ENCODE peak calls at places on chromosomes 13 and 19, in eight cellular contexts. U is heart left ventricle, G is A549, D is upper lobe of left lung, L is stomach, X is prostate gland, Z is HepG2, V is body of pancreas. W is an unnamed sample.

GRCh38 chr13:53276265-53276664 is 247.7 kb downstream of the OLFM4 start:
- DNase-seq in G (no peak), Z (no peak), L (no peak), X (no peak), U (no peak), V (no peak), D (no peak), W (no peak)

GRCh38 chr13:78743972-78744371 is 85.0 kb upstream of the OBI1 start:
- DNase-seq in L (no peak), D (no peak), Z (no peak), G (no peak), V (no peak), U (no peak), X (no peak), W (no peak)

GRCh38 chr13:36430247-36431203 is 1.8 kb upstream of the CCNA1 start:
- DNase-seq in U (no peak), Z (no peak), G (no peak), X (no peak), V (peak), L (peak), D (no peak), W (no peak)

GRCh38 chr13:80339578-80339840 is 1.4 kb downstream of the SPRY2 start:
- DNase-seq in G (no peak), V (no peak), D (no peak), L (no peak), X (peak), U (no peak), Z (no peak), W (no peak)

GRCh38 chr13:58324130-58324529 is 692.6 kb downstream of the PCDH17 start:
- DNase-seq in X (no peak), U (no peak), D (no peak), G (no peak), Z (no peak), L (no peak), V (no peak), W (peak)

GRCh38 chr13:98992355-98992754 is 14.5 kb upstream of the DOCK9 start:
- DNase-seq in G (no peak), Z (no peak), V (no peak), U (no peak), D (no peak), X (no peak), L (no peak), W (no peak)

GRCh38 chr19:294819-295686 is 3.9 kb upstream of the PLPP2 start:
- DNase-seq in D (peak), L (peak), X (no peak), Z (no peak), V (peak), U (no peak), G (peak), W (peak)

GRCh38 chr13:109877809-109878208 is 91.4 kb upstream of the IRS2 start:
- DNase-seq in U (no peak), G (no peak), L (no peak), V (no peak), X (no peak), D (no peak), Z (no peak), W (no peak)

GRCh38 chr13:33518442-33518841 is 232.9 kb upstream of the STARD13 start:
- DNase-seq in G (no peak), L (no peak), V (no peak), D (no peak), X (no peak), U (no peak), Z (no peak), W (peak)
- TF ChIP-seq CTCF in G (no peak), L (no peak), V (no peak), D (no peak), X (no peak), U (no peak), Z (no peak), W (no peak)

GRCh38 chr13:63631006-63631405 is 2215.4 kb upstream of the PCDH20 start:
- DNase-seq in X (no peak), U (no peak), V (no peak), D (no peak), Z (no peak), G (no peak), L (no peak), W (no peak)

GRCh38 chr13:63636231-63636993 is 2220.8 kb upstream of the PCDH20 start:
- DNase-seq in G (peak), U (no peak), V (no peak), L (no peak), Z (no peak), X (no peak), D (no peak), W (no peak)
- H3K4me3 ChIP-seq in G (peak), U (no peak), V (no peak), L (peak), Z (no peak), X (no peak), D (no peak), W (no peak)

GRCh38 chr13:106274551-106275208 is 260.8 kb downstream of the EFNB2 start:
- DNase-seq in Z (no peak), U (no peak), L (no peak), D (no peak), V (no peak), X (no peak), G (no peak), W (no peak)
- TF ChIP-seq POLR2A in Z (no peak), U (no peak), L (no peak), D (no peak), V (no peak), X (no peak), G (no peak), W (no peak)

GRCh38 chr19:49431330-49431749 is 6.2 kb downstream of the GFY start:
- DNase-seq in U (no peak), X (no peak), Z (no peak), G (no peak), D (no peak), L (no peak), V (no peak), W (no peak)

GRCh38 chr19:49428547-49429451 is 3.6 kb downstream of the GFY start:
- DNase-seq in V (no peak), Z (no peak), D (no peak), L (no peak), X (no peak), G (no peak), U (no peak), W (no peak)

GRCh38 chr19:49432141-49433073 is 7.2 kb downstream of the GFY start:
- DNase-seq in G (no peak), L (no peak), V (no peak), U (no peak), D (no peak), Z (no peak), X (no peak), W (no peak)

GRCh38 chr19:49430172-49430677 is 5.0 kb downstream of the GFY start:
- DNase-seq in L (no peak), X (no peak), Z (no peak), V (no peak), U (no peak), D (no peak), G (no peak), W (no peak)

DNA sequence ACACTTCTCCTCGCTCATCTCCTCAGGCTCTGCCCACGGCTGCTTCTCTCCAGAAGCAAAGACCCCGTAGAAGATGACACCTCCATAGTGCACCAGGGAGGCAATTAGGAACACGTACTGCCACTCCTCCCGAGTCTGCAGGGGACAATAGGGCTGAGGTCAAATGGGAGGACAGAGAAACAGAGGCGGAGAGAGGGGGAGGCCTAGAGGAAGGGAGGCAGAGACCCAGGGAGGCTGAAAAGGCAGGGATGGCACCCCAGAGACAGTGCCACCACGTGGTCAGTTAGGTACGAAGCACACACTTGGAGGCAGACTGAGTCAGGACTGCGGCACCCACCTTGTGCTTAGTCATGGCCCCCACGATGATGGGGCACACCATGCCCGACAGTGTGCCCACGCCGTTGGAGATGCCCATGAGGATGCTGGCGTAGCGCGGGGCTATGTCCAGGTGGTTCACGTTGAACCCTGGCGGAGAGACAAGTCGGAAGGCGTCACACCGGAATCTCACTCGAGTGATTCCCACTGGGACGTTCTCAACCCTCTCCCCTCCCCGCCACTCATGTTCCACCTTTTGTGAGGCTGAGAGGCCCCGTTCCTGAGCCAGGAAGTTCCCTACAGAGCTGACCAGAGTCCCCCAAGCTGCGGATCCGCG is 5.6 kb downstream of the GFY start:
- DNase-seq in G (no peak), L (no peak), X (no peak), V (no peak), D (no peak), Z (no peak), U (no peak), W (peak)
- TF ChIP-seq CTCF in G (peak), L (no peak), X (no peak), V (no peak), D (no peak), Z (peak), U (no peak), W (peak)

GRCh38 chr19:2846180-2846935 is 5.1 kb downstream of the ZNF555 start:
- DNase-seq in U (no peak), X (no peak), L (no peak), D (no peak), Z (no peak), V (no peak), G (no peak), W (no peak)
- H3K4me3 ChIP-seq in U (no peak), X (no peak), L (no peak), D (no peak), Z (no peak), V (no peak), G (no peak), W (no peak)

GRCh38 chr19:1601613-1602064 is 3.6 kb downstream of the UQCR11 start:
- DNase-seq in L (no peak), V (no peak), U (no peak), D (no peak), G (no peak), X (no peak), Z (no peak), W (no peak)

GRCh38 chr19:1602091-1602707 is 3.1 kb downstream of the UQCR11 start:
- DNase-seq in X (no peak), U (no peak), L (no peak), Z (no peak), V (no peak), G (no peak), D (no peak), W (no peak)

GRCh38 chr19:1606138-1606651 is 933 bp upstream of the UQCR11 start:
- DNase-seq in X (no peak), D (no peak), U (no peak), L (peak), V (no peak), G (no peak), Z (no peak), W (no peak)

GRCh38 chr19:1608414-1609391 is 3.4 kb upstream of the UQCR11 start:
- DNase-seq in D (no peak), V (no peak), Z (no peak), G (no peak), X (no peak), L (no peak), U (no peak), W (no peak)

GRCh38 chr19:1605236-1606137 is at the start of gene UQCR11:
- DNase-seq in Z (peak), X (peak), U (peak), L (peak), V (peak), D (peak), G (peak), W (peak)
- TF ChIP-seq POLR2A in Z (peak), X (peak), U (peak), L (no peak), V (peak), D (peak), G (peak), W (peak)

GRCh38 chr19:23822735-23823134 is 64.0 kb upstream of the ZNF681 start:
- DNase-seq in G (no peak), Z (no peak), V (no peak), X (no peak), D (no peak), L (peak), U (no peak), W (no peak)

DNA sequence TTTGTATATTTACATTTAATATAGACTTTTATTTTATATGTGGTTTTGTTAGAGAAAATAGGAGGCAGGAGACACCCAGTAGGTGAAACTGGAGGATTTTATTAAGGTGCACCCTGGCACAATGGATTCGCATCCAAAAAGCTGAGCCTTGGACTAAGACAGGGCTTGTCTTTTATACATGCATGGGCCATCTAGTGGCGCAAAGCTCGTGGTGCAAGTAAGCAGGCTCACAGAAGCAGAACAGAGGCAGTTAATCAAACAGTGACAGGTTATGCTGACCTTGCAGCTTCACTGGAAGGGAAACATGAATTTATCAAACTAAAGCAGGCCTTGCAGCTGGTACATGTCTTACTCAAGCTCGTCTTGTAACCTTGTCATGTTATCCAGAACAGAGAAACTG is 58.8 kb upstream of the ZNF681 start:
- DNase-seq in V (peak), D (no peak), Z (peak), X (no peak), L (peak), G (no peak), U (no peak), W (peak)
- TF ChIP-seq CTCF in V (peak), D (peak), Z (peak), X (no peak), L (peak), G (no peak), U (peak), W (peak)

DNA sequence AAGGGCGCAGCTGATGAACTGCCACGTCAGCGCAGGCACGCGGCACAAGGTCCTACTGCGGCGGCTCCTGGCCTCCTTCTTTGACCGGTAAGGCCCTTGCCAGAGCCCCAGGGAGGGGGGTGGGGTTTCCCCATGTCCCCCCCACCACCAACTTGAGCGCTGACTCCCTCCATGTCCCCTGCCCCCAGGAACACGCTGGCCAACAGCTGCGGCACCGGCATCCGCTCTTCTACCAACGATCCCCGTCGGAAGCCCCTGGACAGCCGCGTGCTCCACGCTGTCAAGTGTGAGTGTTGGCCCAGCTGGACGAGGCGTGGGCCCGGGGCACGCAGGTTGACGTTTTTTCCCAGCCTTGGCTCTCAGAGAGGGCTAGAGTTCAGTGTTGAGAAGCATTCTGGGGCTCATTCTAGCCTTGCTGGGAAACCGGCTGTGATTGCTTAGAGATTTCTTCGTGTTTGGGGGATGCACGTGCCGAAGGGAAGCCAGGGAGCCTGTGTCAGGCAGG is 12.8 kb downstream of the STX10 start:
- DNase-seq in U (no peak), Z (no peak), G (no peak), V (no peak), D (no peak), L (no peak), X (no peak), W (no peak)
- H3K4me3 ChIP-seq in U (no peak), Z (no peak), G (no peak), V (no peak), D (no peak), L (no peak), X (no peak), W (no peak)

DNA sequence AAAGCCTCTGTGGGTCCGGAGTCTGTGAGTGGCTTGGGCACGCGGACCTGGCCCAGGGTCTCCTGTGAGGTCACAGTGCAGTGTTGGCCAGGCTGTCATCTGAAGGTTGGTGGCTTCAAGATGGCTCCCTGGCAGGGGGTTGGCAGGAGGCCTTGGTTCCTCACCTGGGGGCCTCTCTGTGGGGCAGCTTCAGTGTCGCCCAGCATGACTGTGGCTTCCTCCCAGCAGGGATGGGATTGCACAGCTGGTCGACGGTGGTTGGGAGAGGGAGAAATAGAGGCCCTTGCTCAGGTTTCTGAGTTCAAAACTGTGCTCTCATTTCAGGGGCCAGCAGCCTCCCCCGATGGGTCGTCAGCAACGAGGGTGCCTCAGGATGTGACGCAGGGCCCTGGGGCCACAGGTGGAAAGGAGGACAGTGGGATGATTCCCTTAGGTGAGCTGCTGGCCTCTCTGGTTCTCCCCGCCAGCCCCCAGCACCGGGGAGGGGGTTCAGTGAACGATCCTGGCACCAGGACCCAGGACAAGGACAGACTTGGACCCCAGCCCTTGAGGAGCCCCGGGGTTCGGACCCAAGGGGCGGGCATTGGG is 17.2 kb downstream of the ZNF444 start:
- DNase-seq in Z (no peak), X (no peak), G (no peak), V (no peak), D (peak), U (no peak), L (no peak), W (no peak)
- TF ChIP-seq POLR2A in Z (no peak), X (no peak), G (no peak), V (no peak), D (no peak), U (no peak), L (no peak), W (no peak)